ENCODE peak calls at places on chromosomes 7 and 10, in four cellular contexts. One of them, this sample, is unnamed.

GRCh38 chr10:124053971-124054370 is 39.4 kb downstream of the CHST15 start:
- DNase-seq in IMR-90: no peak
- DNase-seq in mesenchymal stem cell: no peak
- DNase-seq in neuronal stem cell: no peak
- DNase-seq in this sample: no peak

GRCh38 chr7:150372271-150373048 is 3.8 kb downstream of the REPIN1 start:
- DNase-seq in IMR-90: no peak
- DNase-seq in mesenchymal stem cell: no peak
- DNase-seq in neuronal stem cell: no peak
- DNase-seq in this sample: peak; percentile 65

GRCh38 chr10:85919358-85920022 is 447.1 kb downstream of the GRID1 start:
- DNase-seq in IMR-90: no peak
- DNase-seq in mesenchymal stem cell: no peak
- DNase-seq in neuronal stem cell: no peak
- DNase-seq in this sample: no peak

GRCh38 chr7:128959296-128959695 is 21.6 kb downstream of the IRF5 start:
- DNase-seq in IMR-90: no peak
- DNase-seq in mesenchymal stem cell: no peak
- DNase-seq in neuronal stem cell: no peak
- DNase-seq in this sample: no peak

GRCh38 chr7:100803398-100804161 is 23.7 kb downstream of the EPHB4 start:
- DNase-seq in IMR-90: peak; percentile 83
- DNase-seq in mesenchymal stem cell: peak; percentile 85
- DNase-seq in neuronal stem cell: peak; percentile 44
- DNase-seq in this sample: peak; percentile 83

GRCh38 chr10:49177391-49178355 is 10.5 kb downstream of the TMEM273 start:
- DNase-seq in IMR-90: peak; percentile 96
- DNase-seq in mesenchymal stem cell: peak; percentile 89
- DNase-seq in neuronal stem cell: no peak
- DNase-seq in this sample: no peak

GRCh38 chr10:18214692-18215563 is 74.7 kb downstream of the CACNB2 start:
- DNase-seq in IMR-90: peak; percentile 73
- DNase-seq in mesenchymal stem cell: peak; percentile 67
- DNase-seq in neuronal stem cell: peak; percentile 48
- DNase-seq in this sample: peak; percentile 41

GRCh38 chr10:67239864-67240497 is 314.1 kb downstream of the LRRTM3 start:
- DNase-seq in IMR-90: no peak
- DNase-seq in mesenchymal stem cell: no peak
- DNase-seq in neuronal stem cell: no peak
- DNase-seq in this sample: no peak

GRCh38 chr7:99843808-99844207 is 16.0 kb downstream of the CYP3A43 start:
- DNase-seq in IMR-90: no peak
- DNase-seq in mesenchymal stem cell: no peak
- DNase-seq in neuronal stem cell: no peak
- DNase-seq in this sample: no peak

GRCh38 chr10:99233000-99233679 is 2.5 kb downstream of the HPSE2 start:
- DNase-seq in IMR-90: no peak
- DNase-seq in mesenchymal stem cell: no peak
- DNase-seq in neuronal stem cell: no peak
- DNase-seq in this sample: peak; percentile 30

GRCh38 chr7:154774303-154774702 is 228.6 kb downstream of the PAXIP1 start:
- DNase-seq in IMR-90: no peak
- DNase-seq in mesenchymal stem cell: no peak
- DNase-seq in neuronal stem cell: no peak
- DNase-seq in this sample: no peak

GRCh38 chr7:43454936-43455518 is 127.9 kb upstream of the STK17A start:
- DNase-seq in IMR-90: peak; percentile 42
- DNase-seq in mesenchymal stem cell: peak; percentile 56
- DNase-seq in neuronal stem cell: peak; percentile 49
- DNase-seq in this sample: no peak

DNA sequence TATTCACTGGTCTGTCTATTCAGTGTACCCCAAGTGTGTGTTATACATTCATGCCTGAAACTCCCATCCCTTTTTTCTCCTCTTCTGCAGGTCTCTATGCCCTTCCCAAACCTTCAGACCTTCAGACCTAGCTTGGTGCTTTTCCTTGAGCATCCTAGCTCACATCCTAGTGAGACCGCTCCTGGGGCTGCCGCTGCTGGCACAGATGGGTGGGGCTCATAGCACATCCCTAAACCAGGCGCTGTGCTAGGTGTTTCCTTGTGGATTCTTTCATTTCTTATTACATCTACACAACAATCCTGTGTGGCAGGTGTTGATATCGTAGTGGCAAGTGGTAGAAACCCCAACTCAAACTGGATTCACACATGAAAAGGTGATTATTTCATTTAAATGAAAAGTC is 43.2 kb downstream of the PRR15 start:
- DNase-seq in IMR-90: no peak
- DNase-seq in mesenchymal stem cell: no peak
- DNase-seq in neuronal stem cell: no peak
- DNase-seq in this sample: no peak
- H2AK5ac ChIP-seq in IMR-90: no peak overlapping the region
- H2AK5ac ChIP-seq in mesenchymal stem cell: no peak overlapping the region
- H2AK5ac ChIP-seq in neuronal stem cell: no peak overlapping the region
- H2AK5ac ChIP-seq in this sample: no peak overlapping the region

GRCh38 chr7:25879799-25880198 is 272.2 kb upstream of the NFE2L3 start:
- DNase-seq in IMR-90: no peak
- DNase-seq in mesenchymal stem cell: no peak
- DNase-seq in neuronal stem cell: no peak
- DNase-seq in this sample: no peak

GRCh38 chr7:25881317-25881716 is 270.7 kb upstream of the NFE2L3 start:
- DNase-seq in IMR-90: no peak
- DNase-seq in mesenchymal stem cell: no peak
- DNase-seq in neuronal stem cell: no peak
- DNase-seq in this sample: no peak

GRCh38 chr7:25885057-25885576 is 266.9 kb upstream of the NFE2L3 start:
- DNase-seq in IMR-90: no peak
- DNase-seq in mesenchymal stem cell: no peak
- DNase-seq in neuronal stem cell: no peak
- DNase-seq in this sample: no peak

GRCh38 chr7:25884265-25884664 is 267.7 kb upstream of the NFE2L3 start:
- DNase-seq in IMR-90: no peak
- DNase-seq in mesenchymal stem cell: no peak
- DNase-seq in neuronal stem cell: no peak
- DNase-seq in this sample: no peak

GRCh38 chr7:25882151-25882773 is 269.7 kb upstream of the NFE2L3 start:
- DNase-seq in IMR-90: no peak
- DNase-seq in mesenchymal stem cell: no peak
- DNase-seq in neuronal stem cell: no peak
- DNase-seq in this sample: no peak
- H2AK5ac ChIP-seq in IMR-90: no peak overlapping the region
- H2AK5ac ChIP-seq in mesenchymal stem cell: no peak overlapping the region
- H2AK5ac ChIP-seq in neuronal stem cell: no peak overlapping the region
- H2AK5ac ChIP-seq in this sample: no peak overlapping the region

GRCh38 chr7:32458025-32458424 is 32.2 kb downstream of the LSM5 start:
- DNase-seq in IMR-90: no peak
- DNase-seq in mesenchymal stem cell: no peak
- DNase-seq in neuronal stem cell: no peak
- DNase-seq in this sample: no peak
- H2AK5ac ChIP-seq in IMR-90: no peak overlapping the region
- H2AK5ac ChIP-seq in mesenchymal stem cell: no peak overlapping the region
- H2AK5ac ChIP-seq in neuronal stem cell: no peak overlapping the region
- H2AK5ac ChIP-seq in this sample: no peak overlapping the region

DNA sequence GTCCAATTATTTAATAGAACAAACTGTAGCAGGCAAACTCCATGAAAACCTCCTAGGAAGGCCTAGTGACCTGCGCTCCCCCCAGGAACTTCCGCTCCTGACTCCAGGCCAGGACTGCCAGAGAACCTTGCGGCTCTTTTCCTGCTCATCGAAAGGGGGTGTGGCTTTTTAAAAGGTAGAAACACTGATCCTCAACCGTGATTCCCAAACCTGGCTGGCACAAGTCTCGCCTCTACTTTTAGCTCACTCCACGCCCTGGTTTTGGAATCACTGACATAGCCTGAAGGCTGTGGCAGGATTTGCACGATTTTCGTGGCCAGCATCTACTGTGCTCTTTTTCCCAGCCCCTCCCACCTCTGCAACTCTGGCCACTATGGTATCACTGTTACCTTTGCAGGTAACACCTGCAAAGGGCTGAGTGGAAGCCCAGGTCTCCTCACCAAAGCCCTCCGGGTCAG is 43.3 kb downstream of the MYOF start:
- DNase-seq in IMR-90: no peak
- DNase-seq in mesenchymal stem cell: no peak
- DNase-seq in neuronal stem cell: no peak
- DNase-seq in this sample: peak; percentile 89
- H2AK5ac ChIP-seq in IMR-90: peak overlapping the region; percentile 99
- H2AK5ac ChIP-seq in mesenchymal stem cell: peak overlapping the region; percentile 98
- H2AK5ac ChIP-seq in neuronal stem cell: no peak overlapping the region
- H2AK5ac ChIP-seq in this sample: no peak overlapping the region

This sample was measured in H9.